ENCODE peak calls at places on chromosomes 1 and 21, in seven cellular contexts. U, O, B, R, M, I and T are unnamed samples.

GRCh38 chr1:1397839-1398523 is 1.2 kb downstream of the CCNL2 start:
- DNase-seq in B (no peak), I (peak), U (no peak), R (no peak), O (peak), M (no peak), T (no peak)

GRCh38 chr1:180252638-180253536 is 22.8 kb downstream of the LHX4 start:
- DNase-seq in O (peak), M (peak), I (peak), U (peak), B (peak), R (peak), T (peak)

GRCh38 chr1:58721247-58721820 is 21.5 kb upstream of the MYSM1 start:
- DNase-seq in I (no peak), U (no peak), M (no peak), O (no peak), B (no peak), R (no peak), T (no peak)

GRCh38 chr1:25256578-25257129 is 9.4 kb upstream of the RSRP1 start:
- DNase-seq in O (no peak), R (no peak), U (no peak), M (no peak), I (no peak), B (no peak), T (no peak)

GRCh38 chr1:225766967-225767413 is 10.6 kb upstream of the SRP9 start:
- DNase-seq in B (peak), O (peak), R (peak), M (no peak), I (peak), U (no peak), T (peak)

GRCh38 chr21:37155216-37155615 is 82.2 kb downstream of the TTC3 start:
- DNase-seq in R (no peak), M (no peak), U (no peak), O (no peak), I (peak), B (no peak), T (peak)

GRCh38 chr1:26164036-26164927 is 4.5 kb downstream of the C1orf232 start:
- DNase-seq in U (no peak), B (no peak), O (no peak), M (no peak), R (no peak), I (no peak), T (peak)

GRCh38 chr1:95509989-95510388 is 276.0 kb downstream of the RWDD3 start:
- DNase-seq in U (no peak), R (no peak), M (no peak), I (no peak), B (no peak), O (no peak), T (no peak)

DNA sequence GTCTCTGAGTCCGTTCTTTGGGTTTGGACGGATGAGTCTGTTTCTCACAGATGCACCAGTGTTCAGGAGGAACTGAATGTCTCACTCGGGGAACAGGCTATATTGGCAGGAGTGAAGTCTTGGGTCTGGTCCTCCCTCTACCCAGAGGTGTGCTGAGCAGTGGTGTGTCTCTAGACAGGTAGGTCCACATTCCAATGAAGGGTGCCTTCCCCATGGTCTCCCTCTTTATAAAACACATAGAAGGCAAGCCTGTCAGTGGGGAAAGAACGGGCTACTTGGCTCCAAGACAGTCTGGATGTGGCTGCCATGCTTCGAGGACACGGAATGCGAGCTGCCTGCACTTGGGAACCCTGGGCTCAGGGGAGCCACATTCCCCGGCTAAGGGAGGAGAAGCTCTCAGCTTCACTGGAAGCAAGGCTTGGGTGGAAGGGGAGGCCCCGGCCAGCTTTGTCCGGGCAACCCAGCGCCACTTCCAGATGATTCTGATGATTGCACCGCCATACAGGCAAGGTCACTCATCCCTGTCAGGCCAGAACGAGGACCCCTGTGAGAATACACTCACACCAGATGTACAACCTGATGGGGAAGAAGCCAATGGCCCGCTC is 29.7 kb upstream of the RIPK4 start:
- DNase-seq in U (no peak), B (no peak), R (no peak), I (no peak), M (no peak), O (no peak), T (no peak)
- H3K27ac ChIP-seq in U (no peak), B (peak), R (no peak), I (no peak), M (no peak), O (no peak), T (no peak)

DNA sequence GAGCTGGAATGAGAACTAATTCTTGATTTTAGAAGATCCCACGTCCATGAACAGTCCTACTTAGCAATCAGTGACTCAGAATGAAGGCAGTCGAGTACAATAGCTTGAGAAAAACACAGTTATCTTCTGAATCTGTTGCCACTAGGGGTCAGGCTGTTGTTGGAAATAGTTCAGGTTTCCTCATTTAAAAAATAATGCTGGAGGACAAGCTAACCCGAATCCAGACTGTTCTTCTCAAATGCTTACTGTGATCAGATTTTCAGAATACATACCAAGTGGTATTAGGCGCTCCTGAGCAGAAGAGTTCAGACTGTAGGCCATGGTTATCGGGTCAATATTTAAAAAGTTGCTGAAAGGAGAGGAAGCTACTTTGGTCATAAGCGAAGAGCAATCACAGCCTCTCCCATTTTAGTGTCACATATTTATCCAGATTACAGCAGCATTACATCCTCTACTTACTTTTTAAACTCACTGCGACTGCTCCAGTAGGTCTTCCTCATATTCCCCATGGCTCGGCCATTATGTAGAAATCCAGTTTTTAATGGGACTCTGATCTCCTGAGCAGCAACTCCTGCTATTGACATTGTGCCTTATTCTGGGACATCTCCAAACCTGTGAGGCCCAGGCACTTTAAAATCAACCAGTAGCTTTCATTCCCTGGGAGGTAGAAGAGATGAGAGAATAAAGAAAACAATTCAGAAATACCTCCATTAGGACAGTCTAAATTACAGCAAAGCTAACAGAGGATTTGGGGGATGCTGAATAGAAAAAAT is 10.9 kb downstream of the ERRFI1 start:
- DNase-seq in I (peak), B (peak), R (no peak), U (no peak), O (peak), M (no peak), T (peak)
- H3K27ac ChIP-seq in I (peak), B (no peak), R (peak), U (peak), O (peak), M (peak), T (no peak)

GRCh38 chr1:183807549-183808168 is 2.7 kb downstream of the RGL1 start:
- DNase-seq in B (no peak), R (no peak), I (peak), O (peak), U (no peak), M (peak), T (no peak)

GRCh38 chr1:183810756-183811155 is 5.8 kb downstream of the RGL1 start:
- DNase-seq in I (no peak), O (no peak), R (no peak), U (no peak), M (no peak), B (no peak), T (no peak)

GRCh38 chr1:183812111-183812510 is 7.2 kb downstream of the RGL1 start:
- DNase-seq in I (no peak), O (no peak), U (no peak), B (no peak), M (no peak), R (no peak), T (no peak)

GRCh38 chr1:183808296-183809027 is 3.5 kb downstream of the RGL1 start:
- DNase-seq in O (no peak), U (no peak), R (no peak), M (no peak), I (no peak), B (no peak), T (no peak)

GRCh38 chr1:183810172-183810571 is 5.3 kb downstream of the RGL1 start:
- DNase-seq in O (no peak), M (no peak), I (no peak), B (no peak), U (no peak), R (no peak), T (no peak)
- H3K27ac ChIP-seq in O (no peak), M (no peak), I (no peak), B (no peak), U (peak), R (no peak), T (no peak)

GRCh38 chr1:40352126-40352525 is 21.4 kb upstream of the SMAP2 start:
- DNase-seq in I (no peak), B (no peak), O (no peak), U (no peak), R (no peak), M (peak), T (no peak)
- H3K27ac ChIP-seq in I (no peak), B (no peak), O (no peak), U (no peak), R (no peak), M (no peak), T (no peak)

DNA sequence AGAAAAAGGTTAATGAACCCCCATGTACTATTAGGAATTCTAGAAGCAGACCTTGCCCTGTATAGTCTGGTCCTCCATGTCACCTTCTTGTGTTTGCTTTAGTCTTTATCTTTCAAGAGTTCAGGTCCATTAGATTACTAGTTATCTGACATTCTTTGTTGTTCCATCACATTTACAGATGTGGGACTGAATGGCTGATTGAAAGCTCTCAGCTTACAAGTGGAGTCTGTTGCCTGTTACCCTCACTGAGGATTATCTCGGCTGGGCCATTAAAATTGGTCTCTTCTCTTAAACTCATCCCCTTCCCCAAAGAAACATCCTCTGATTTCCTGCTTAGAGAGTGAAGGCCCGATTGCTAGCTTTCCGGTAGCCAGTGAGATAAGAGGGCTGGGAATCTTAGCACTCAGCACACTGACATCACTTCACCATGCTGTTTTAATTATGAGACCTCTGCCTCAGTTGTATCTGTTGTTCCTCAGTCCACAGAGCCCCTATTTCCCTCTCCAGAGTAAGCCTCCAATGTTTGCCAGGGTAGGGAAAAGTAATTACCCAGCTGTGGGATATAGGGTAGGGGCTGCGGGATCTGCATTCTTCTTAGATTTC is 76.8 kb downstream of the LPGAT1 start:
- DNase-seq in M (no peak), O (no peak), U (no peak), I (no peak), B (no peak), R (no peak), T (no peak)
- H3K27ac ChIP-seq in M (no peak), O (no peak), U (no peak), I (no peak), B (no peak), R (no peak), T (no peak)

GRCh38 chr1:63793741-63794240 is 20.0 kb downstream of the ROR1 start:
- DNase-seq in M (no peak), I (no peak), B (no peak), O (no peak), U (no peak), R (no peak), T (no peak)
- H3K27ac ChIP-seq in M (no peak), I (no peak), B (no peak), O (no peak), U (no peak), R (no peak), T (no peak)

DNA sequence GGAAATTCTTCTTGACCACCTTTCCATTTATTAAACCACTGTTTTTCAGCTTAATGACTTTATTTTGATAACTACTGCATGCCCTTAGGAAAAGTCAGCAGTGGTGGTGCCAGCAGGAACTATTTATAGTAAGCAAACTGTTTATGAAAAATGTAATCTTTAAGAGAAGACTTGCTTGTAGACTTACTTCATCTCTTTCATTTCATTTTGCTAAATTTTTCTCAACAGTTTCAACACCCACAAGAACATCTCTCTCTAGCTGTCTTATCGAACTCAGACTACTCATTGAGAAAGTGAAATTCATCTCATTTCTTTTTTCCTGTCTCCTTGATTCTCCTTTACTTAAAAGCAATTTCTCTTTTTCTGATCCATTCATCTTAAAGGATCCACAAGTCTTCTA is 116.8 kb downstream of the NTMT2 start:
- DNase-seq in I (no peak), B (no peak), R (no peak), U (no peak), M (no peak), O (no peak), T (no peak)
- H3K27ac ChIP-seq in I (no peak), B (no peak), R (peak), U (peak), M (no peak), O (no peak), T (no peak)

GRCh38 chr1:99786751-99787501 is 20.5 kb upstream of the FRRS1 start:
- DNase-seq in I (no peak), M (no peak), O (no peak), R (no peak), U (no peak), B (no peak), T (no peak)
- H3K27ac ChIP-seq in I (no peak), M (no peak), O (no peak), R (no peak), U (no peak), B (no peak), T (no peak)

GRCh38 chr1:61051455-61052392 is 30.6 kb upstream of the NFIA start:
- DNase-seq in R (no peak), U (no peak), B (no peak), M (peak), I (no peak), O (no peak), T (no peak)
- H3K27ac ChIP-seq in R (peak), U (peak), B (no peak), M (peak), I (no peak), O (no peak), T (no peak)